ENCODE peak calls at places on chromosome 13, in seven cellular contexts. R, K, E, L, H, A and I are unnamed samples.

GRCh38 chr13:107866007-107866665 is 349.2 kb downstream of the LIG4 start:
- DNase-seq in K (no peak), L (no peak), R (no peak), H (no peak), E (no peak), A (peak), I (peak)

GRCh38 chr13:67493835-67494234 is 263.7 kb upstream of the PCDH9 start:
- DNase-seq in A (peak), E (no peak), H (no peak), L (no peak), R (no peak), K (no peak), I (peak)

GRCh38 chr13:62209539-62209938 is 793.9 kb upstream of the PCDH20 start:
- DNase-seq in H (no peak), L (no peak), K (no peak), A (no peak), R (no peak), E (no peak), I (no peak)

GRCh38 chr13:51154029-51154555 is 43.0 kb upstream of the C13orf42 start:
- DNase-seq in R (no peak), A (peak), H (no peak), E (peak), K (no peak), L (no peak), I (peak)

GRCh38 chr13:77325371-77325941 is 1.4 kb downstream of the MYCBP2 start:
- DNase-seq in A (peak), R (no peak), K (no peak), L (no peak), E (peak), H (no peak), I (no peak)

GRCh38 chr13:98482476-98483444 is 94.1 kb downstream of the STK24 start:
- DNase-seq in R (peak), L (no peak), A (peak), K (no peak), H (peak), E (no peak), I (peak)

GRCh38 chr13:41516760-41517159 is 59.4 kb downstream of the RGCC start:
- DNase-seq in K (no peak), A (no peak), H (no peak), L (no peak), R (no peak), E (no peak), I (no peak)

GRCh38 chr13:111232191-111232590 is 88.3 kb upstream of the TEX29 start:
- DNase-seq in R (no peak), L (no peak), K (no peak), E (no peak), H (no peak), A (no peak), I (no peak)

GRCh38 chr13:100508996-100509395 is 79.6 kb downstream of the GGACT start:
- DNase-seq in E (no peak), A (no peak), K (no peak), L (no peak), R (no peak), H (no peak), I (no peak)

GRCh38 chr13:59409211-59409610 is 754.5 kb downstream of the DIAPH3 start:
- DNase-seq in H (peak), L (no peak), K (no peak), E (no peak), R (peak), A (peak), I (peak)

GRCh38 chr13:99655351-99656091 is 154.2 kb downstream of the TM9SF2 start:
- DNase-seq in H (no peak), K (peak), E (peak), A (no peak), L (no peak), R (no peak), I (no peak)

GRCh38 chr13:32894589-32895001 is 121.6 kb upstream of the KL start:
- DNase-seq in R (no peak), K (no peak), A (peak), H (no peak), L (no peak), E (peak), I (peak)

GRCh38 chr13:79392882-79393563 is 13.0 kb downstream of the RBM26 start:
- DNase-seq in K (no peak), R (no peak), L (no peak), E (peak), A (peak), H (no peak), I (no peak)

GRCh38 chr13:45119469-45119989 is 781 bp upstream of the GTF2F2 start:
- DNase-seq in L (peak), A (peak), E (peak), R (peak), H (no peak), K (no peak), I (peak)

GRCh38 chr13:112821340-112822055 is 131.7 kb downstream of the ATP11A start:
- DNase-seq in E (no peak), A (no peak), L (no peak), K (no peak), R (no peak), H (no peak), I (no peak)

GRCh38 chr13:80141114-80141849 is 199.6 kb downstream of the SPRY2 start:
- DNase-seq in E (peak), H (peak), R (peak), K (no peak), L (no peak), A (peak), I (peak)

DNA sequence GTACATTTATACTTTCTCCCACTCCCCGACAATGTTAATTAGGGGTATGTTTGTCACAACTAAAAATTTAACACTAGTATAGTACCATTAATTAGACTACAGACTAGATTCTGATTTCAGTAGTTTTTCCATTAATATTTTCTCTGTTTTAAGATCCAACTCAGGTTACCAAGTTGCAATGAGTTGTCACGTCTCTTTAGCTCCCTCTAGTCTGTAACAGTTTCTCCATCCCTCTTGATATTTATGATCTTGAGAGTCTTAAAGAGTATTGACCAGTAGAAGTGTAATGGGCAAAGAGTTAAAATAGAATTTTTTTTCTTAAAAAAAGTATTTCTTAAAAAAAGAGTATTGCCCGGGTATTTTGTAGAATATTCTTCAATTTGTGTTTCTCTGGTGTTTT is 598.1 kb downstream of the TBC1D4 start:
- DNase-seq in H (no peak), K (no peak), E (peak), L (no peak), A (peak), R (no peak), I (no peak)
- TF ChIP-seq CTCF in H (no peak), K (no peak), E (peak), L (no peak), A (peak), R (no peak), I (peak)

DNA sequence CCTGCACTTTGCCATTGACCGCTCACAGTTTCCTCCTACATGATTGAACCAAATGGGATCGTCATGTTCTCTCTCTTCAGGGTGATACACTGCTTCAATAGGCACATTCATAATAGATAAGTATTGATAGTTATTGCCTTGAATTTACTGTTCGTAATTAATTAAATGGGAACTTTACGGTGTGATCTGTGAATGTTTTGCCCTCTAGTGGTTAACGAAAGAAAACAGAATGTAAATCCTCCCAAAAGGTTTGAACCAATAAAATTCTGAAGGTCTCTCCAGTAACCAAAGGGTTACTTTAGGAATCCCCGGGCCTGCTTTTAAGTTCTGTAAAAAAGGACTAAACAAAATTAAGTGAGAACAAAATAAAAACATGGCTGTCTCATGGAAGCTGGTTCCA is 389.3 kb downstream of the DACH1 start:
- DNase-seq in H (no peak), R (no peak), E (no peak), L (no peak), K (no peak), A (peak), I (no peak)
- TF ChIP-seq CTCF in H (peak), R (peak), E (no peak), L (no peak), K (peak), A (peak), I (peak)

GRCh38 chr13:114212096-114212495 is 22.6 kb upstream of the CDC16 start:
- DNase-seq in A (no peak), R (no peak), L (no peak), E (no peak), H (no peak), K (no peak), I (peak)
- TF ChIP-seq CTCF in A (no peak), R (no peak), L (no peak), E (no peak), H (no peak), K (no peak), I (no peak)

DNA sequence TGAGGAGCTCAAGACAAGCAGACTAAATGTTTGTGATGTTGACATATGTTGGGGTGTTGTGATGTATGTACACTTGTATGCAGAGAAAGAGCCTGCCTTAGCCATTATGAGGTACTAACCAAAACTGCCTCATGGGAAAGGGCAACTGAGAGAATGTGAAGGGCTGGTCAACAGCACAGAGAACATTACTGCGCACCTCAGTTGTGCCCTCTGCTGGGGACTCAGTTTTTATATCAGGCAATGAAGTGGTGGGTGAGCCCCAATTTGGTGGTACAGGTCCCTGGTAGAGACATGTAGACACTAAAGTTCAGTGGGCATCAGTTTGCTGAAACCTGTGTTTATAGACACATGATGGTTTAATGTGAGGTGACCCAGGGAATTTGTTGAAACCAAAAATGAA is 286.9 kb downstream of the DCT start:
- DNase-seq in R (no peak), K (no peak), A (peak), E (peak), H (peak), L (no peak), I (peak)
- TF ChIP-seq CTCF in R (peak), K (peak), A (peak), E (peak), H (peak), L (no peak), I (peak)

GRCh38 chr13:85970727-85971126 is 171.5 kb upstream of the SLITRK6 start:
- DNase-seq in R (no peak), E (peak), K (no peak), H (no peak), L (no peak), A (peak), I (peak)
- TF ChIP-seq CTCF in R (no peak), E (no peak), K (peak), H (no peak), L (no peak), A (no peak), I (peak)

GRCh38 chr13:36858285-36858684 is 39.3 kb downstream of the RFXAP start:
- DNase-seq in E (peak), R (peak), H (no peak), A (peak), K (peak), L (no peak), I (peak)
- TF ChIP-seq CTCF in E (peak), R (peak), H (peak), A (peak), K (peak), L (no peak), I (peak)

GRCh38 chr13:23778007-23778687 is 111.1 kb downstream of the MIPEP start:
- DNase-seq in E (no peak), R (no peak), A (no peak), K (no peak), H (no peak), L (no peak), I (no peak)
- TF ChIP-seq CTCF in E (peak), R (peak), A (peak), K (no peak), H (no peak), L (no peak), I (peak)